ENCODE peak calls at places on chromosomes 4 and X, in four cellular contexts. O, B, I and V are unnamed samples.

GRCh38 chr4:118967393-118967792 is 78.7 kb downstream of the SYNPO2 start:
- DNase-seq in O (peak), B (peak), I (no peak), V (peak)

GRCh38 chrX:46325312-46325877 is 219.8 kb downstream of the ZNF674 start:
- DNase-seq in O (peak), B (peak), I (peak), V (peak)

GRCh38 chrX:41238543-41238942 is 95.4 kb upstream of the DDX3X start:
- DNase-seq in O (peak), B (peak), I (no peak), V (peak)

GRCh38 chr4:125432078-125432477 is 117.3 kb downstream of the FAT4 start:
- DNase-seq in O (peak), B (peak), I (no peak), V (peak)

GRCh38 chrX:136260801-136261200 is 9.6 kb upstream of the MAP7D3 start:
- DNase-seq in O (peak), B (peak), I (no peak), V (no peak)

GRCh38 chr4:43481526-43481925 is 589.0 kb downstream of the GRXCR1 start:
- DNase-seq in O (no peak), B (no peak), I (no peak), V (no peak)

GRCh38 chr4:184148871-184149637 is 68.6 kb downstream of the ENPP6 start:
- DNase-seq in O (no peak), B (peak), I (no peak), V (no peak)

GRCh38 chrX:71618303-71618721 is at the start of gene CXCR3:
- DNase-seq in O (no peak), B (no peak), I (no peak), V (no peak)

GRCh38 chrX:9927638-9928037 is 39.5 kb upstream of the CLDN34 start:
- DNase-seq in O (no peak), B (no peak), I (no peak), V (no peak)

GRCh38 chr4:2462218-2462991 is 6.5 kb upstream of the RNF4 start:
- DNase-seq in O (peak), B (peak), I (peak), V (peak)

GRCh38 chrX:2767631-2768455 is 16.0 kb downstream of the XG start:
- DNase-seq in O (peak), B (peak), I (peak), V (peak)

GRCh38 chr4:83867221-83867620 is 331.3 kb downstream of the GPAT3 start:
- DNase-seq in O (no peak), B (no peak), I (no peak), V (no peak)

GRCh38 chr4:73668806-73669205 is 48.6 kb upstream of the RASSF6 start:
- DNase-seq in O (no peak), B (peak), I (no peak), V (no peak)

GRCh38 chr4:73661646-73662119 is 41.4 kb upstream of the RASSF6 start:
- DNase-seq in O (peak), B (peak), I (no peak), V (peak)

GRCh38 chr4:73664470-73664869 is 44.2 kb upstream of the RASSF6 start:
- DNase-seq in O (no peak), B (no peak), I (no peak), V (no peak)

GRCh38 chr4:73660808-73661207 is 40.6 kb upstream of the RASSF6 start:
- DNase-seq in O (no peak), B (no peak), I (no peak), V (no peak)

GRCh38 chr4:73662709-73663546 is 42.7 kb upstream of the RASSF6 start:
- DNase-seq in O (peak), B (peak), I (peak), V (peak)
- TF ChIP-seq CTCF in O (peak), B (peak), I (peak), V (peak)

GRCh38 chr4:4542824-4543485 is 1.1 kb upstream of the STX18 start:
- DNase-seq in O (no peak), B (peak), I (no peak), V (peak)

GRCh38 chr4:4541040-4541631 is 712 bp downstream of the STX18 start:
- DNase-seq in O (peak), B (peak), I (peak), V (peak)

DNA sequence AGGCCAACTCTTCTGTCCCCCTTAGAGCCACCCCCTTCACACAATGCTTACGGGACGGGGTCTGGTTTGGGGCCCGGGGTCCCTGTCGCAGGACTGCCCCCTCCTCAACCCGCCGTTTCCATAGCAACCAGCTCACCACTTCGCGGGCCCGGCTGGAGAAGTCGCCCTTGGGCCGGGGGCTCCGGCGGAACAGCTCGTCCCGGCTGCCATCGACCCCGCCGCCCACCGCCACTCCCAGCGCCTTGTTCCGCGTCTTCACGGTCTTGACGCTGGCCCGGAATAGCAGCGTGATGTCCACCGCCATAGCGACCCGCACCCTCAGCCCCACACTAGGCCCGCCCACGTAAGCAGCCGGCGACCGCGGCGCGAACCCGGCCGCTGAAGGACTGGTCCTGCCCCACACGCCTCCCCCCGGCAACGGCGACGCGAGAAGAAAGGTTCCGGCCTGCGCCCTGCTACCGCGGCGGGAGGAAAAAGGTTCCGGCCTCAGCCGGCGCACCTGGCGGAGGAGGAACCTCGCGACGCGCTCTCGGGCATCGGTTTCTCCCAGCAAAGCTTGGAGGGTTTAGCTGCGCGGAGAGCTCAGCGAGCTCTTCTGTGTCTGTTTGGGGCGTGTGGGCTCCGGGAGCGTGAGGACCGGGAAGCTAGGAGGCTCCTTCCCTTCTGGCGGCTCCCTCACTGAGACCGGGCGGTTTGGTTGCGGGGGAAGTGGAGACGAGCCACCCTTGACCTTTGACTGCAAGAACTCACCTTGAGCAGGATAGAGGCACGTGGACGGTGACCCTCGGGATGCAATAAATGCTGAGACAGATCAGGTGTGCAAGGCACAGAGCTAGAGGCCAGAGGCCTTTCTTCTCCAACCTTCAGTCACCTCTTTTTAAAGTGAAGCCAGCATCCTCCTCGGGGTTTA is at the start of gene STX18:
- DNase-seq in O (peak), B (peak), I (peak), V (peak)
- TF ChIP-seq CTCF in O (no peak), B (no peak), I (no peak), V (no peak)

DNA sequence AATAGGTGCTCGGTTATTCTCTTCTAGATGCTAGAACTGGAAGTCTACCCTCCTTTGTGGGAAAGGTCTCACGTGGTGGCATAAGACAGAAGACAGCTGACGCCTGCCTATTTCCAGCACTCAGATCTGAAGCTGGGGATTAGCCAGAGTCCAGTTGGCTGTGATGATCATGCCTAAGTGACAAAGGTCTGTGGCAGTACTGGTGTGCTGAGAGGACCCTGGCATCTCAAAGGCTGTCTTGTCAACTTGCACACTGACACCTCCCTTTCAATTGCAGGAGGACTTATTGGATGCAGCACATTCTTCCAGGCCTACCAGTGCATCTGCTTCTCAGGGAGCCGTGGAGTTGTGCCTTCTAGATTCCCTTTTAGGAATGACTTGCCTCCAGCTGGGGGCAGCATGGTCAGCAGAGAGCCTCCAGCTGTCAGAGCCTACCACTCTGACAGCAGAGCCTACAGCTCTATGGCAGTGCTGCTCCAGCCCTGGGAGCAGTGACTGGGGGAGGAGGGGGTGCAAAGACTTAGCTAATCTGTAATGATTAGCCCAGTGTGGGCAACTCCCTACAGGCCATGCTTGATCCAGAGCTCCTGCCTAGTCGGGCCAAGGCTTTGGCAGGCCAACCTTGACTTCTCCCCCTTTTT is 13.6 kb upstream of the FGFBP2 start:
- DNase-seq in O (no peak), B (peak), I (no peak), V (no peak)
- TF ChIP-seq CTCF in O (peak), B (no peak), I (no peak), V (no peak)

GRCh38 chrX:66731398-66731797 is 92.5 kb upstream of the EDA2R start:
- DNase-seq in O (peak), B (peak), I (peak), V (peak)
- TF ChIP-seq CTCF in O (peak), B (peak), I (peak), V (peak)